ENCODE peak calls at places on chromosome 1, in four cellular contexts. B is IMR-90, O is BE2C, W is NCI-H1105. U is an unnamed sample.

GRCh38 chr1:152777510-152778137 is 2.7 kb downstream of the LCE1F start:
- DNase-seq in B (no peak), O (peak), W (no peak), U (no peak)

GRCh38 chr1:162327144-162327790 is 49.4 kb downstream of the SPATA46 start:
- DNase-seq in B (no peak), O (no peak), W (no peak), U (no peak)

GRCh38 chr1:179586107-179586823 is 5.4 kb upstream of the TDRD5 start:
- DNase-seq in B (no peak), O (peak), W (peak), U (no peak)

GRCh38 chr1:168609133-168609715 is 32.8 kb downstream of the XCL1 start:
- DNase-seq in B (peak), O (peak), W (no peak), U (no peak)

GRCh38 chr1:213914351-213914750 is 73.4 kb upstream of the PROX1 start:
- DNase-seq in B (no peak), O (no peak), W (no peak), U (no peak)

GRCh38 chr1:51284487-51284954 is 45.8 kb downstream of the TTC39A start:
- DNase-seq in B (peak), O (peak), W (peak), U (no peak)

GRCh38 chr1:151653397-151653796 is 41.5 kb downstream of the SNX27 start:
- DNase-seq in B (peak), O (no peak), W (no peak), U (no peak)

GRCh38 chr1:241615043-241615974 is 24.9 kb downstream of the CHML start:
- DNase-seq in B (no peak), O (no peak), W (no peak), U (no peak)

GRCh38 chr1:28451011-28451410 is 54.8 kb upstream of the RCC1 start:
- DNase-seq in B (no peak), O (no peak), W (no peak), U (no peak)

GRCh38 chr1:11184973-11185372 is 4.2 kb upstream of the ANGPTL7 start:
- DNase-seq in B (no peak), O (no peak), W (no peak), U (no peak)

GRCh38 chr1:82920418-82921248 is 1078.3 kb downstream of the TTLL7 start:
- DNase-seq in B (no peak), O (no peak), W (no peak), U (no peak)

GRCh38 chr1:195096051-195096521 is 1512.2 kb downstream of the KCNT2 start:
- DNase-seq in B (no peak), O (no peak), W (no peak), U (no peak)

GRCh38 chr1:156945881-156946661 is 25.6 kb downstream of the LRRC71 start:
- DNase-seq in B (peak), O (no peak), W (no peak), U (no peak)

GRCh38 chr1:243273945-243274344 is 18.1 kb downstream of the SDCCAG8 start:
- DNase-seq in B (no peak), O (no peak), W (no peak), U (no peak)

GRCh38 chr1:190328361-190328760 is 149.3 kb downstream of the BRINP3 start:
- DNase-seq in B (peak), O (no peak), W (no peak), U (no peak)

GRCh38 chr1:219555031-219555667 is 57.8 kb downstream of the ZC3H11B start:
- DNase-seq in B (peak), O (no peak), W (no peak), U (no peak)

GRCh38 chr1:29760165-29760564 is 523.8 kb downstream of the PTPRU start:
- DNase-seq in B (no peak), O (no peak), W (no peak), U (no peak)

GRCh38 chr1:41980872-41981653 is 62.3 kb upstream of the HIVEP3 start:
- DNase-seq in B (no peak), O (no peak), W (no peak), U (no peak)

GRCh38 chr1:151061012-151061401 is 810 bp downstream of the MLLT11 start:
- DNase-seq in B (peak), O (peak), W (no peak), U (no peak)

GRCh38 chr1:214397497-214397896 is 116.5 kb downstream of the SMYD2 start:
- DNase-seq in B (no peak), O (no peak), W (no peak), U (no peak)

GRCh38 chr1:238451006-238451405 is 560.3 kb upstream of the ZP4 start:
- DNase-seq in B (no peak), O (no peak), W (no peak), U (no peak)

GRCh38 chr1:43439121-43439581 is 14.6 kb downstream of the HYI start:
- DNase-seq in B (no peak), O (no peak), W (no peak), U (no peak)

GRCh38 chr1:21885236-21886037 is 51.7 kb downstream of the HSPG2 start:
- DNase-seq in B (no peak), O (no peak), W (no peak), U (no peak)

GRCh38 chr1:221045842-221046831 is 166.9 kb downstream of the HLX start:
- DNase-seq in B (peak), O (no peak), W (no peak), U (no peak)

U was measured in GM18507.